ENCODE peak calls at places on chromosomes 7 and 10, in nine cellular contexts. N is putamen; L is cardiac fibroblast; M is neural crest cell; G is CD4-positive, alpha-beta T cell; C is non-pigmented ciliary epithelial cell; P is GM13976; Q is GM04503; A is neuronal stem cell. F is an unnamed sample.

GRCh38 chr7:64174328-64174727 is 32.7 kb upstream of the ZNF735 start:
- DNase-seq in G (no peak), L (no peak), N (no peak), Q (no peak), P (no peak), C (no peak), M (no peak), A (no peak), F (no peak)

GRCh38 chr7:14598978-14599377 is 303.6 kb downstream of the DGKB start:
- DNase-seq in P (no peak), M (no peak), C (no peak), Q (no peak), A (no peak), G (no peak), L (peak; percentile 65), N (no peak), F (no peak)

GRCh38 chr7:142440219-142441073 is 182.6 kb upstream of the PRSS58 start:
- DNase-seq in C (peak; percentile 63), P (no peak), N (no peak), L (peak; percentile 87), M (no peak), A (no peak), Q (peak; percentile 37), G (no peak), F (no peak)

GRCh38 chr7:81075150-81075549 is 156.3 kb upstream of the SEMA3C start:
- DNase-seq in G (no peak), M (no peak), P (no peak), N (no peak), C (no peak), Q (no peak), L (peak; percentile 43), A (no peak), F (no peak)

GRCh38 chr7:33044986-33045385 is 17.6 kb downstream of the NT5C3A start:
- DNase-seq in G (no peak), C (no peak), P (no peak), M (no peak), A (no peak), Q (no peak), N (no peak), L (peak; percentile 31), F (no peak)

GRCh38 chr7:138980575-138981285 is 459 bp downstream of the KIAA1549 start:
- DNase-seq in P (peak; percentile 80), N (no peak), Q (no peak), A (no peak), M (peak; percentile 40), G (no peak), L (peak; percentile 8), C (no peak), F (no peak)

GRCh38 chr10:114996542-114996941 is 58.5 kb downstream of the TRUB1 start:
- DNase-seq in N (no peak), A (no peak), L (peak; percentile 64), G (no peak), C (peak; percentile 62), Q (no peak), P (no peak), M (no peak), F (peak; percentile 8)

GRCh38 chr10:34254596-34254995 is 560.5 kb downstream of the PARD3 start:
- DNase-seq in M (no peak), L (peak; percentile 71), P (no peak), C (peak; percentile 30), G (no peak), A (no peak), N (no peak), Q (peak; percentile 12), F (no peak)

GRCh38 chr10:90621577-90621976 is 236.3 kb downstream of the HTR7 start:
- DNase-seq in G (no peak), L (peak; percentile 35), A (peak; percentile 48), Q (no peak), P (no peak), N (no peak), M (peak; percentile 2), C (no peak), F (no peak)

GRCh38 chr7:154581251-154581890 is 421.6 kb downstream of the PAXIP1 start:
- DNase-seq in M (no peak), L (no peak), C (no peak), Q (no peak), A (no peak), N (no peak), P (no peak), G (no peak), F (no peak)

GRCh38 chr7:35697414-35698175 is 2.7 kb upstream of the HERPUD2 start:
- DNase-seq in N (no peak), A (no peak), G (no peak), Q (peak; percentile 27), C (peak; percentile 30), M (no peak), L (peak; percentile 81), P (no peak), F (peak; percentile 34)

F was measured in AG09309.